ENCODE peak calls at places on chromosomes 16 and 17, in eight cellular contexts. W is cardiac fibroblast, Z is Calu3, E is SK-N-SH, L is K562, C is mucosa of descending colon, I is CD14-positive monocyte, P is prostate gland. A is an unnamed sample.
A peak's percentile ranks its signal among the peaks of the same experiment; 100 is the strongest.

GRCh38 chr17:46772879-46773620 is 45.4 kb downstream of the WNT3 start:
- DNase-seq in W (no peak), Z (no peak), E (peak; percentile 41), L (no peak), C (no peak), I (no peak), P (no peak), A (no peak)

GRCh38 chr17:80168371-80168770 is 1.5 kb upstream of the CARD14 start:
- DNase-seq in W (peak; percentile 46), Z (no peak), E (no peak), L (no peak), C (no peak), I (no peak), P (no peak), A (no peak)

GRCh38 chr16:53207810-53208752 is 153.3 kb downstream of the CHD9 start:
- DNase-seq in W (peak; percentile 90), Z (peak; percentile 64), E (peak; percentile 77), L (peak; percentile 91), C (no peak), I (peak; percentile 50), P (peak; percentile 65), A (no peak)

GRCh38 chr16:68069511-68070248 is 15.5 kb upstream of the NFATC3 start:
- DNase-seq in W (no peak), Z (no peak), E (no peak), L (no peak), C (peak; percentile 80), I (no peak), P (no peak), A (no peak)

GRCh38 chr17:67063146-67063545 is 18.8 kb downstream of the CACNG1 start:
- DNase-seq in W (no peak), Z (no peak), E (no peak), L (no peak), C (no peak), I (no peak), P (no peak), A (no peak)

GRCh38 chr17:28473542-28473941 is at the start of gene SLC13A2:
- DNase-seq in W (no peak), Z (peak; percentile 28), E (no peak), L (no peak), C (no peak), I (no peak), P (no peak), A (no peak)

GRCh38 chr17:72672729-72673128 is 419.8 kb downstream of the SLC39A11 start:
- DNase-seq in W (no peak), Z (no peak), E (no peak), L (no peak), C (no peak), I (no peak), P (no peak), A (no peak)

GRCh38 chr17:48160177-48160967 is 52.8 kb downstream of the SNX11 start:
- DNase-seq in W (no peak), Z (no peak), E (no peak), L (no peak), C (no peak), I (no peak), P (no peak), A (no peak)

GRCh38 chr16:78996806-78997205 is 603.7 kb downstream of the MAF start:
- DNase-seq in W (no peak), Z (no peak), E (no peak), L (no peak), C (no peak), I (no peak), P (no peak), A (no peak)

GRCh38 chr16:20114356-20114755 is 40.7 kb upstream of the GPR139 start:
- DNase-seq in W (no peak), Z (peak; percentile 63), E (no peak), L (no peak), C (no peak), I (no peak), P (peak; percentile 93), A (no peak)

GRCh38 chr17:34542700-34543336 is 36.6 kb upstream of the TMEM132E start:
- DNase-seq in W (peak; percentile 24), Z (peak; percentile 50), E (peak; percentile 47), L (peak; percentile 59), C (no peak), I (no peak), P (peak; percentile 13), A (no peak)

GRCh38 chr17:5793899-5794298 is 209.6 kb upstream of the NLRP1 start:
- DNase-seq in W (no peak), Z (peak; percentile 14), E (no peak), L (no peak), C (no peak), I (no peak), P (no peak), A (no peak)

GRCh38 chr17:41467546-41467945 is 360 bp upstream of the KRT32 start:
- DNase-seq in W (peak; percentile 75), Z (no peak), E (no peak), L (no peak), C (no peak), I (no peak), P (no peak), A (no peak)

GRCh38 chr16:67444259-67445125 is 13.6 kb downstream of the HSD11B2 start:
- DNase-seq in W (no peak), Z (no peak), E (no peak), L (no peak), C (no peak), I (no peak), P (no peak), A (no peak)

GRCh38 chr17:50423553-50424159 is 2.4 kb upstream of the ACSF2 start:
- DNase-seq in W (peak; percentile 93), Z (peak; percentile 97), E (no peak), L (peak; percentile 73), C (no peak), I (no peak), P (peak; percentile 66), A (no peak)

GRCh38 chr16:1543085-1543896 is 9.8 kb downstream of the TMEM204 start:
- DNase-seq in W (peak; percentile 91), Z (peak; percentile 45), E (peak; percentile 64), L (peak; percentile 80), C (no peak), I (peak; percentile 91), P (no peak), A (no peak)

GRCh38 chr17:7403043-7403901 is 625 bp downstream of the TMEM256 start:
- DNase-seq in W (no peak), Z (no peak), E (peak; percentile 86), L (peak; percentile 55), C (peak; percentile 82), I (no peak), P (no peak), A (no peak)

GRCh38 chr16:15993946-15994665 is 44.7 kb downstream of the ABCC1 start:
- DNase-seq in W (peak; percentile 75), Z (no peak), E (no peak), L (no peak), C (no peak), I (no peak), P (no peak), A (no peak)
- TF ChIP-seq CTCF in W (no peak), Z (no peak), E (no peak), L (no peak), C (no peak), I (no peak), P (no peak), A (no peak)

DNA sequence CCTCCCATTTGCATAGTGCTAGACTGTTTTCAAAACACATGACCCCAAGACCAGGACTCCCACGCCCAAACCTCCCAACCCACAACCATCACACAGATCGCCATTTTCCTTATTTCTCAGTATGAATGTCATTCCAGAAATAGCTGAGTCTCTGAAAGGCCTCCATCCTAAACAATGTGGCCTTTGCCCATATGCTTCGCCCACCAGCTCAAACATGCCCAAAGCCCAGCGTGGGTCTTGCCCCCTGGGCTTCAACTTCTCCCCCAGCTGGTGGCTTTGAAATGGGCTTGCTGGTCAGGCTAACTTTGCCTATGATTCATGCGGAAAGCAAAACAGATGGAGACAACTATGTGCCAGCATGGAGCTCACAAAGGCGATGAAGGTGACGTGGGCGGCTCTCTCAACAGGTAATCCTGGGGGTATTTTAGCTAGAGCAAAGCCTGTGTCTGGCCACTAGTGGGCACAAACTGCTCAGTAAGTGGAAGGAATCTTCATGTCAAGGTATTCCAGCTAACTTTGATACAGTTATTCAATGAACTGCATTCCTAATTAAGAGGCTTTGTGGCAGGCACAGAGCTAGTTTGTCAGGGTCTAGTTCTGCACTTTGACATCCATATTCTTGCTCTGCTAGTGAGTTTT is 17.1 kb downstream of the PMP22 start:
- DNase-seq in W (no peak), Z (no peak), E (no peak), L (no peak), C (no peak), I (no peak), P (no peak), A (no peak)
- TF ChIP-seq CTCF in W (peak; percentile 38), Z (no peak), E (peak; percentile 42), L (peak; percentile 38), C (no peak), I (no peak), P (peak; percentile 14), A (peak; percentile 58)

GRCh38 chr16:77636615-77637014 is 85.7 kb upstream of the NUDT7 start:
- DNase-seq in W (no peak), Z (no peak), E (no peak), L (no peak), C (no peak), I (no peak), P (no peak), A (no peak)
- TF ChIP-seq CTCF in W (no peak), Z (no peak), E (no peak), L (no peak), C (no peak), I (no peak), P (no peak), A (no peak)

DNA sequence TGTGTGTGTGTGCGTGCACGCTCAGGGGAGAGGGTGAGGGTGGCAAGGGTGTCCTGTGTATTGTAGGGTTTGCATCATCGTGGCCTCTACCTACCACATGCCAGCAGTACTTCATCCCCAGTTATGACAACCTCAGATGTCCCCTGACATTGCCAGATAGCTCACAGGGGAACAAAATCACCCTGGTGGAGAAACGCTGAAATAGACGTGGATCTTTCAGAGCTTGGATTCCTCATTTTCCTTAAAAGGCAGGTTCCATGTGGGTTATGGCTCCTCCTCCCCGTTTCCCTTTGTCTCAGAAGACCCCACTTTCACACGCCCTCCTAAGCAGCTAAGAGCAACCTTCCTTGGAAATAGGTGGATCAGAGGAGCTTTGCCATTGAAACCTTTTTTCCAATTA is 75.2 kb upstream of the IRX3 start:
- DNase-seq in W (no peak), Z (no peak), E (peak; percentile 36), L (no peak), C (no peak), I (no peak), P (no peak), A (no peak)
- TF ChIP-seq CTCF in W (no peak), Z (no peak), E (no peak), L (no peak), C (no peak), I (no peak), P (no peak), A (no peak)

DNA sequence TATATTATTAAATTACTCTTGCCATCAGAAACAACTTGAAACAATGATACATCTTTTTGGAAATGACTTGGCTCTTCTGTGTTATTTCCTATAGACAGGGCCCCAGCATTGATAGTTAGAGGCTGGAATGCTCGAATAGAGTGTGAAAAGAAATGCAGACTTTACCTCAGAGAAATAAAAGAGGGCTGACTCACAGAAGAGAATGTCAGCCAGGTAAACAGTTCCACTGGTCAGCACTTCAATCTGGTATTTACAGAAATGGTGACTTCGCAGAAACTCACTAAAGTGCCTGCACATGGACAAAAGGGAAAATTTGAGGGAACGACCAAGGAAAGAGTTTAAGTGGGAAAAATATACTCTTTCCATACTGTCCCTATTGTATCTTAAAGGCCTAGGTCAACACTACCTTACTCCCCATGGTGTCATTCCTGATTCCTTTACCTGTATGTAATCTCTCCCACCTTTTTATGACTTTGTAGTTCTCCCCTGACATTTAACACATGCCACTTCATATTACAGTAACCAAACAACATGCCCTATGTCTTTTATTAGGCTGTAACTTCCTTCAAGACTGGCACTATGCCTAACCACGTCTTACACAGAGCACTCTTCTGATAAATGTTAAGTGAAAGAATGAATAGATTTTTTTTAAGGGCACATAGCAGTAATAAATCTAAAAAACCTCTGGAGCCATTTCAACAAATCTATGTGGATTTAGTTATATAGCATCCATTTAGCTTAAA is 36.7 kb downstream of the AKAP10 start:
- DNase-seq in W (peak; percentile 76), Z (no peak), E (no peak), L (no peak), C (no peak), I (no peak), P (peak; percentile 19), A (no peak)
- TF ChIP-seq CTCF in W (no peak), Z (no peak), E (no peak), L (no peak), C (no peak), I (no peak), P (no peak), A (no peak)